ENCODE peak calls at places on chromosomes 11 and 22, in ten cellular contexts. One of them, this sample, is unnamed.

GRCh38 chr11:59179121-59179520 is 7.2 kb downstream of the DTX4 start:
- DNase-seq in CD4-positive, alpha-beta T cell: no peak
- DNase-seq in endothelial cell: no peak
- DNase-seq in HCT116: no peak
- DNase-seq in uterus: no peak
- DNase-seq in Peyer's patch: no peak
- DNase-seq in osteocyte: no peak
- DNase-seq in cardiac muscle cell: no peak
- DNase-seq in kidney epithelial cell: no peak
- DNase-seq in mucosa of descending colon: no peak
- DNase-seq in this sample: no peak

GRCh38 chr11:16713594-16713993 is 24.9 kb upstream of the C11orf58 start:
- DNase-seq in CD4-positive, alpha-beta T cell: no peak
- DNase-seq in endothelial cell: no peak
- DNase-seq in HCT116: no peak
- DNase-seq in uterus: no peak
- DNase-seq in Peyer's patch: no peak
- DNase-seq in osteocyte: no peak
- DNase-seq in cardiac muscle cell: no peak
- DNase-seq in kidney epithelial cell: no peak
- DNase-seq in mucosa of descending colon: no peak
- DNase-seq in this sample: no peak

GRCh38 chr11:104175769-104176168 is 11.8 kb upstream of the PDGFD start:
- DNase-seq in CD4-positive, alpha-beta T cell: no peak
- DNase-seq in endothelial cell: no peak
- DNase-seq in HCT116: no peak
- DNase-seq in uterus: no peak
- DNase-seq in Peyer's patch: no peak
- DNase-seq in osteocyte: no peak
- DNase-seq in cardiac muscle cell: no peak
- DNase-seq in kidney epithelial cell: no peak
- DNase-seq in mucosa of descending colon: no peak
- DNase-seq in this sample: no peak

GRCh38 chr11:58493676-58494075 is 14.2 kb downstream of the OR5B21 start:
- DNase-seq in CD4-positive, alpha-beta T cell: no peak
- DNase-seq in endothelial cell: no peak
- DNase-seq in HCT116: no peak
- DNase-seq in uterus: no peak
- DNase-seq in Peyer's patch: no peak
- DNase-seq in osteocyte: no peak
- DNase-seq in cardiac muscle cell: no peak
- DNase-seq in kidney epithelial cell: no peak
- DNase-seq in mucosa of descending colon: no peak
- DNase-seq in this sample: no peak

GRCh38 chr11:5690736-5691135 is 1.1 kb downstream of the TRIM22 start:
- DNase-seq in CD4-positive, alpha-beta T cell: no peak
- DNase-seq in endothelial cell: no peak
- DNase-seq in HCT116: no peak
- DNase-seq in uterus: no peak
- DNase-seq in Peyer's patch: no peak
- DNase-seq in osteocyte: no peak
- DNase-seq in cardiac muscle cell: peak
- DNase-seq in kidney epithelial cell: no peak
- DNase-seq in mucosa of descending colon: no peak
- DNase-seq in this sample: no peak

GRCh38 chr22:23529166-23530103 is 50.7 kb downstream of the IGLL1 start:
- DNase-seq in CD4-positive, alpha-beta T cell: no peak
- DNase-seq in endothelial cell: no peak
- DNase-seq in HCT116: no peak
- DNase-seq in uterus: no peak
- DNase-seq in Peyer's patch: no peak
- DNase-seq in osteocyte: no peak
- DNase-seq in cardiac muscle cell: peak
- DNase-seq in kidney epithelial cell: no peak
- DNase-seq in mucosa of descending colon: no peak
- DNase-seq in this sample: no peak

GRCh38 chr11:28514391-28514790 is 406.2 kb downstream of the METTL15 start:
- DNase-seq in CD4-positive, alpha-beta T cell: no peak
- DNase-seq in endothelial cell: no peak
- DNase-seq in HCT116: no peak
- DNase-seq in uterus: no peak
- DNase-seq in Peyer's patch: no peak
- DNase-seq in osteocyte: no peak
- DNase-seq in cardiac muscle cell: no peak
- DNase-seq in kidney epithelial cell: no peak
- DNase-seq in mucosa of descending colon: no peak
- DNase-seq in this sample: no peak

GRCh38 chr11:78768947-78769346 is 194.3 kb upstream of the NARS2 start:
- DNase-seq in CD4-positive, alpha-beta T cell: no peak
- DNase-seq in endothelial cell: no peak
- DNase-seq in HCT116: no peak
- DNase-seq in uterus: no peak
- DNase-seq in Peyer's patch: no peak
- DNase-seq in osteocyte: no peak
- DNase-seq in cardiac muscle cell: peak
- DNase-seq in kidney epithelial cell: no peak
- DNase-seq in mucosa of descending colon: no peak
- DNase-seq in this sample: no peak

DNA sequence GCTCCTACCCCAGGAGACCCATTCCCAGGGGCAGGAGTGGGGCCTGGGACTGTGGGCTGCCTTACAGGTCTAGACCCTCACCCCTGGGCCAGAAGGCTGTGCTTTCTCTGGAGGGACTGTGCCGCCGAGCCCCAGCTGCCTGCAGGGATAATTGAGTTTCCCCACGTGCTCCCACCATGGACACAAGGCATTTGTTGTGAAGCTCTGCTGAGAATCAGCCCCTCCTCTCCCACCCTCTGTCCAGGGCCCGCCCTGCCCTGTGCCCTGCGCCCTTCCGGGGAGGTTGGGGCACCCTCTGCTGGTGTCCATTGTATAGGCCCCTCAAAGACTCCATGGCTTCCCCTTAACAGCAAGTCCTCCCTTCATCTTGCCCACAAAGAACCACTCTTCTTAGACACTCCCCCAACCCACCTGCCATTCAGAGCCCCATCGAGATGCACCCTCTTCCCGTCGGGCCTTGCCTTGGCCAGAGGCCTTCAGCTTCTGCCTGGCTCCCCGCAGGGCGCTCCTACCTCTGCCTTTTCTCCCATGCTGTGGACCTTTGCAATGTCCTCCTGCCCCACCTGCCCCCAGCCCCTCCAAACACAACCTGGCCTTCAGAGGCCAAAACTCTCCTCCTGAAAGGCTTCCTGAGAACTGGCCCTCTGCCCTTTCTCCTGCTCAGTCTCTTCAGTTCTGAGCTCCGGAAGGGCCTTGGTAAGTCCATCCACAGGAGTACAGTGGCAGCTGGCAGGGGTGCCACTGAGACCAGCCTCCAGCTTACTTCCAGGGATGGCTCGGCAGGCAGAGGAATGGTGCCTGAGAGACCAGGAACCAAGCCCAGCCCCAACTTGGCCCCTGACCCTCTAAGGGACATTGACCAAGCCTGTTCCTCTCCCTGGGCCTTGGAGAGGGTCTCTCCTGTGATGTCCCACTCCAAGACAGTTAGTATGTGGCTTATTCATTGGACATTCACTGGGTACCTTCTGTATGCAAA is 22.4 kb downstream of the DUSP8 start:
- DNase-seq in CD4-positive, alpha-beta T cell: no peak
- DNase-seq in endothelial cell: no peak
- DNase-seq in HCT116: no peak
- DNase-seq in uterus: no peak
- DNase-seq in Peyer's patch: no peak
- DNase-seq in osteocyte: no peak
- DNase-seq in cardiac muscle cell: no peak
- DNase-seq in kidney epithelial cell: no peak
- DNase-seq in mucosa of descending colon: no peak
- DNase-seq in this sample: no peak
- TF ChIP-seq CTCF in CD4-positive, alpha-beta T cell: no peak
- TF ChIP-seq CTCF in endothelial cell: no peak
- TF ChIP-seq CTCF in HCT116: peak
- TF ChIP-seq CTCF in uterus: no peak
- TF ChIP-seq CTCF in Peyer's patch: no peak
- TF ChIP-seq CTCF in osteocyte: no peak
- TF ChIP-seq CTCF in cardiac muscle cell: no peak
- TF ChIP-seq CTCF in kidney epithelial cell: no peak
- TF ChIP-seq CTCF in mucosa of descending colon: no peak
- TF ChIP-seq CTCF in this sample: peak

GRCh38 chr22:44668190-44668885 is 33.7 kb upstream of the PRR5 start:
- DNase-seq in CD4-positive, alpha-beta T cell: peak
- DNase-seq in endothelial cell: peak
- DNase-seq in HCT116: no peak
- DNase-seq in uterus: no peak
- DNase-seq in Peyer's patch: no peak
- DNase-seq in osteocyte: no peak
- DNase-seq in cardiac muscle cell: peak
- DNase-seq in kidney epithelial cell: no peak
- DNase-seq in mucosa of descending colon: no peak
- DNase-seq in this sample: no peak

GRCh38 chr22:44668886-44669724 is 32.9 kb upstream of the PRR5 start:
- DNase-seq in CD4-positive, alpha-beta T cell: no peak
- DNase-seq in endothelial cell: no peak
- DNase-seq in HCT116: no peak
- DNase-seq in uterus: no peak
- DNase-seq in Peyer's patch: no peak
- DNase-seq in osteocyte: no peak
- DNase-seq in cardiac muscle cell: no peak
- DNase-seq in kidney epithelial cell: no peak
- DNase-seq in mucosa of descending colon: no peak
- DNase-seq in this sample: no peak

GRCh38 chr22:44667829-44668189 is 34.2 kb upstream of the PRR5 start:
- DNase-seq in CD4-positive, alpha-beta T cell: peak
- DNase-seq in endothelial cell: no peak
- DNase-seq in HCT116: no peak
- DNase-seq in uterus: no peak
- DNase-seq in Peyer's patch: peak
- DNase-seq in osteocyte: no peak
- DNase-seq in cardiac muscle cell: no peak
- DNase-seq in kidney epithelial cell: no peak
- DNase-seq in mucosa of descending colon: peak
- DNase-seq in this sample: no peak

GRCh38 chr22:44670220-44670983 is 31.6 kb upstream of the PRR5 start:
- DNase-seq in CD4-positive, alpha-beta T cell: no peak
- DNase-seq in endothelial cell: no peak
- DNase-seq in HCT116: no peak
- DNase-seq in uterus: no peak
- DNase-seq in Peyer's patch: no peak
- DNase-seq in osteocyte: no peak
- DNase-seq in cardiac muscle cell: no peak
- DNase-seq in kidney epithelial cell: no peak
- DNase-seq in mucosa of descending colon: no peak
- DNase-seq in this sample: no peak

DNA sequence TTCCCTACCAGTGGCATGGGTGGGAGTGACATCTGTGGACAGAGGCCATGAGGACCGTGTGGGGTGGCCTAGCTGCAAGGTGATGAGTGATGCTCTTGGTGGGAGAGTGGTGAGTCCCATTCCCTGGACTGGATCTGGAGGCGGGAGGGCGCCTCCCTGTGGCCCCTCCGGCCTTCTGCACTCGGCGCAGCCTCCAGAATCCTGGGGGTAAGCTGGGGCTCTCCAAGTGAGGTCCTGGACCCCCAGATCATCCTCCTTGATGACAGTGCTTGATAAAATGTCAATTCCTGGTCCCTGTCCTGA is 32.3 kb upstream of the PRR5 start:
- DNase-seq in CD4-positive, alpha-beta T cell: no peak
- DNase-seq in endothelial cell: peak
- DNase-seq in HCT116: no peak
- DNase-seq in uterus: no peak
- DNase-seq in Peyer's patch: no peak
- DNase-seq in osteocyte: no peak
- DNase-seq in cardiac muscle cell: peak
- DNase-seq in kidney epithelial cell: no peak
- DNase-seq in mucosa of descending colon: no peak
- DNase-seq in this sample: no peak
- TF ChIP-seq CTCF in CD4-positive, alpha-beta T cell: no peak
- TF ChIP-seq CTCF in endothelial cell: peak
- TF ChIP-seq CTCF in HCT116: peak
- TF ChIP-seq CTCF in uterus: no peak
- TF ChIP-seq CTCF in Peyer's patch: no peak
- TF ChIP-seq CTCF in osteocyte: peak
- TF ChIP-seq CTCF in cardiac muscle cell: peak
- TF ChIP-seq CTCF in kidney epithelial cell: peak
- TF ChIP-seq CTCF in mucosa of descending colon: no peak
- TF ChIP-seq CTCF in this sample: peak

GRCh38 chr11:110713469-110713776 is 1.2 kb upstream of the ARHGAP20 start:
- DNase-seq in CD4-positive, alpha-beta T cell: no peak
- DNase-seq in endothelial cell: no peak
- DNase-seq in HCT116: no peak
- DNase-seq in uterus: no peak
- DNase-seq in Peyer's patch: no peak
- DNase-seq in osteocyte: no peak
- DNase-seq in cardiac muscle cell: no peak
- DNase-seq in kidney epithelial cell: no peak
- DNase-seq in mucosa of descending colon: no peak
- DNase-seq in this sample: no peak

GRCh38 chr11:110711448-110711775 is 825 bp downstream of the ARHGAP20 start:
- DNase-seq in CD4-positive, alpha-beta T cell: no peak
- DNase-seq in endothelial cell: no peak
- DNase-seq in HCT116: no peak
- DNase-seq in uterus: no peak
- DNase-seq in Peyer's patch: no peak
- DNase-seq in osteocyte: no peak
- DNase-seq in cardiac muscle cell: no peak
- DNase-seq in kidney epithelial cell: no peak
- DNase-seq in mucosa of descending colon: no peak
- DNase-seq in this sample: no peak

GRCh38 chr11:110711776-110712642 is at the start of gene ARHGAP20:
- DNase-seq in CD4-positive, alpha-beta T cell: no peak
- DNase-seq in endothelial cell: peak
- DNase-seq in HCT116: no peak
- DNase-seq in uterus: peak
- DNase-seq in Peyer's patch: peak
- DNase-seq in osteocyte: peak
- DNase-seq in cardiac muscle cell: peak
- DNase-seq in kidney epithelial cell: no peak
- DNase-seq in mucosa of descending colon: peak
- DNase-seq in this sample: peak

GRCh38 chr11:110710520-110711381 is 1.5 kb downstream of the ARHGAP20 start:
- DNase-seq in CD4-positive, alpha-beta T cell: no peak
- DNase-seq in endothelial cell: peak
- DNase-seq in HCT116: no peak
- DNase-seq in uterus: peak
- DNase-seq in Peyer's patch: peak
- DNase-seq in osteocyte: no peak
- DNase-seq in cardiac muscle cell: peak
- DNase-seq in kidney epithelial cell: no peak
- DNase-seq in mucosa of descending colon: peak
- DNase-seq in this sample: no peak

GRCh38 chr11:110712643-110713468 is 619 bp upstream of the ARHGAP20 start:
- DNase-seq in CD4-positive, alpha-beta T cell: no peak
- DNase-seq in endothelial cell: peak
- DNase-seq in HCT116: no peak
- DNase-seq in uterus: peak
- DNase-seq in Peyer's patch: peak
- DNase-seq in osteocyte: peak
- DNase-seq in cardiac muscle cell: peak
- DNase-seq in kidney epithelial cell: no peak
- DNase-seq in mucosa of descending colon: peak
- DNase-seq in this sample: no peak
- TF ChIP-seq CTCF in CD4-positive, alpha-beta T cell: no peak
- TF ChIP-seq CTCF in endothelial cell: no peak
- TF ChIP-seq CTCF in HCT116: no peak
- TF ChIP-seq CTCF in uterus: no peak
- TF ChIP-seq CTCF in Peyer's patch: no peak
- TF ChIP-seq CTCF in osteocyte: peak
- TF ChIP-seq CTCF in cardiac muscle cell: peak
- TF ChIP-seq CTCF in kidney epithelial cell: no peak
- TF ChIP-seq CTCF in mucosa of descending colon: no peak
- TF ChIP-seq CTCF in this sample: no peak

DNA sequence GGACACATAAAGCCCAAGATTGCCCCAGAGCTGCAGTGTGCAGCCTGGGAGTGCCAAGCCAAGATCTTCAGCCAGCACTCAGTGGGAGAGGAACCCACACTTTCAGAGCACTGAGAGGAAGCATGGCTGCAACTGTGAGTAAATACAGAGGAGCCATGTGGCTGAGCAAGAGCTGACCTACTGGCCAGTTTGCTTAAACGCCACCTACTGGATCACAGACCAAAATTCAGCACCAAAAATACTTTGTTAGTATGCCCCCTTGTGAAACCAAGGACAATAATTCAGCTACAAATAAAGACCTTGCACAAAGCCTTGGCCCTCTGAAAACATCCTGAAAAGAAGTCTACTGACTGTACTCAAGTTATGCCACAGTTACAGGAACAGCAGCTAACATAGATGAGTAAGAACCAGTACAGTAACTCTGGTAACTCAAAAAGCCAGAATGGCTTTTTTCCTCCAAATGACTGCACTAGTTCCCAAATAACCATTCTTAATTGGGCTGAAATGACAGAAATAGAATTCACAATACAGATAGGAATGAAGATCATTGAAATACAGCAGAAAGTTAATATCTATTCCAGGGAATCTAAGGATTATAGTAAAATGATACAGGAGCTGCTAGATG is 10.1 kb upstream of the OR4A15 start:
- DNase-seq in CD4-positive, alpha-beta T cell: no peak
- DNase-seq in endothelial cell: no peak
- DNase-seq in HCT116: no peak
- DNase-seq in uterus: no peak
- DNase-seq in Peyer's patch: no peak
- DNase-seq in osteocyte: no peak
- DNase-seq in cardiac muscle cell: no peak
- DNase-seq in kidney epithelial cell: no peak
- DNase-seq in mucosa of descending colon: no peak
- DNase-seq in this sample: no peak
- TF ChIP-seq CTCF in CD4-positive, alpha-beta T cell: no peak
- TF ChIP-seq CTCF in endothelial cell: no peak
- TF ChIP-seq CTCF in HCT116: peak
- TF ChIP-seq CTCF in uterus: no peak
- TF ChIP-seq CTCF in Peyer's patch: no peak
- TF ChIP-seq CTCF in osteocyte: no peak
- TF ChIP-seq CTCF in cardiac muscle cell: no peak
- TF ChIP-seq CTCF in kidney epithelial cell: no peak
- TF ChIP-seq CTCF in mucosa of descending colon: no peak
- TF ChIP-seq CTCF in this sample: no peak